ENCODE peak calls at places on chromosomes 3 and 15, in seven cellular contexts. One of them, this sample, is unnamed.

GRCh38 chr15:50353251-50353998 is 1.6 kb downstream of the GABPB1 start:
- DNase-seq in H1: no peak
- DNase-seq in HCT116: no peak
- DNase-seq in GM12878: no peak
- DNase-seq in SK-N-SH: no peak
- DNase-seq in HepG2: no peak
- DNase-seq in K562: no peak
- DNase-seq in this sample: no peak

GRCh38 chr3:46910166-46910760 is 32.7 kb downstream of the PTH1R start:
- DNase-seq in H1: no peak
- DNase-seq in HCT116: no peak
- DNase-seq in GM12878: no peak
- DNase-seq in SK-N-SH: no peak
- DNase-seq in HepG2: no peak
- DNase-seq in K562: no peak
- DNase-seq in this sample: no peak

GRCh38 chr3:126711361-126711760 is 7.3 kb downstream of the CHCHD6 start:
- DNase-seq in H1: no peak
- DNase-seq in HCT116: no peak
- DNase-seq in GM12878: no peak
- DNase-seq in SK-N-SH: no peak
- DNase-seq in HepG2: no peak
- DNase-seq in K562: no peak
- DNase-seq in this sample: no peak

GRCh38 chr15:74867562-74868458 is 5.4 kb downstream of the SCAMP2 start:
- DNase-seq in H1: no peak
- DNase-seq in HCT116: no peak
- DNase-seq in GM12878: no peak
- DNase-seq in SK-N-SH: no peak
- DNase-seq in HepG2: no peak
- DNase-seq in K562: no peak
- DNase-seq in this sample: no peak

GRCh38 chr15:58521293-58521991 is 89.7 kb downstream of the LIPC start:
- DNase-seq in H1: peak
- DNase-seq in HCT116: peak
- DNase-seq in GM12878: no peak
- DNase-seq in SK-N-SH: no peak
- DNase-seq in HepG2: peak
- DNase-seq in K562: peak
- DNase-seq in this sample: peak

GRCh38 chr3:114417265-114417664 is 123.4 kb downstream of the TIGIT start:
- DNase-seq in H1: no peak
- DNase-seq in HCT116: no peak
- DNase-seq in GM12878: no peak
- DNase-seq in SK-N-SH: no peak
- DNase-seq in HepG2: no peak
- DNase-seq in K562: no peak
- DNase-seq in this sample: no peak

GRCh38 chr15:78979456-78980320 is 34.8 kb upstream of the CTSH start:
- DNase-seq in H1: peak
- DNase-seq in HCT116: peak
- DNase-seq in GM12878: peak
- DNase-seq in SK-N-SH: peak
- DNase-seq in HepG2: peak
- DNase-seq in K562: peak
- DNase-seq in this sample: peak

GRCh38 chr3:43609406-43609805 is 12.4 kb downstream of the ANO10 start:
- DNase-seq in H1: no peak
- DNase-seq in HCT116: no peak
- DNase-seq in GM12878: no peak
- DNase-seq in SK-N-SH: no peak
- DNase-seq in HepG2: no peak
- DNase-seq in K562: no peak
- DNase-seq in this sample: no peak

GRCh38 chr3:178238179-178238578 is 298.1 kb upstream of the KCNMB2 start:
- DNase-seq in H1: peak
- DNase-seq in HCT116: no peak
- DNase-seq in GM12878: no peak
- DNase-seq in SK-N-SH: no peak
- DNase-seq in HepG2: no peak
- DNase-seq in K562: no peak
- DNase-seq in this sample: no peak

GRCh38 chr15:68823561-68823960 is 2.9 kb upstream of the ANP32A start:
- DNase-seq in H1: no peak
- DNase-seq in HCT116: no peak
- DNase-seq in GM12878: no peak
- DNase-seq in SK-N-SH: no peak
- DNase-seq in HepG2: no peak
- DNase-seq in K562: no peak
- DNase-seq in this sample: no peak

GRCh38 chr15:68830141-68830540 is 9.4 kb upstream of the ANP32A start:
- DNase-seq in H1: no peak
- DNase-seq in HCT116: no peak
- DNase-seq in GM12878: no peak
- DNase-seq in SK-N-SH: no peak
- DNase-seq in HepG2: no peak
- DNase-seq in K562: no peak
- DNase-seq in this sample: no peak

GRCh38 chr15:68833734-68834334 is 13.1 kb upstream of the ANP32A start:
- DNase-seq in H1: no peak
- DNase-seq in HCT116: no peak
- DNase-seq in GM12878: no peak
- DNase-seq in SK-N-SH: peak
- DNase-seq in HepG2: no peak
- DNase-seq in K562: no peak
- DNase-seq in this sample: no peak

GRCh38 chr15:68834356-68834755 is 13.7 kb upstream of the ANP32A start:
- DNase-seq in H1: no peak
- DNase-seq in HCT116: no peak
- DNase-seq in GM12878: no peak
- DNase-seq in SK-N-SH: no peak
- DNase-seq in HepG2: no peak
- DNase-seq in K562: no peak
- DNase-seq in this sample: no peak

GRCh38 chr15:68829068-68829467 is 8.4 kb upstream of the ANP32A start:
- DNase-seq in H1: no peak
- DNase-seq in HCT116: no peak
- DNase-seq in GM12878: no peak
- DNase-seq in SK-N-SH: no peak
- DNase-seq in HepG2: peak
- DNase-seq in K562: peak
- DNase-seq in this sample: no peak
- TF ChIP-seq JUND in H1: no peak
- TF ChIP-seq JUND in HCT116: no peak
- TF ChIP-seq JUND in GM12878: no peak
- TF ChIP-seq JUND in SK-N-SH: no peak
- TF ChIP-seq JUND in HepG2: no peak
- TF ChIP-seq JUND in K562: no peak
- TF ChIP-seq JUND in this sample: no peak

GRCh38 chr3:122560680-122561079 is 3.4 kb downstream of the PARP9 start:
- DNase-seq in H1: no peak
- DNase-seq in HCT116: peak
- DNase-seq in GM12878: peak
- DNase-seq in SK-N-SH: peak
- DNase-seq in HepG2: peak
- DNase-seq in K562: peak
- DNase-seq in this sample: peak
- TF ChIP-seq JUND in H1: peak
- TF ChIP-seq JUND in HCT116: no peak
- TF ChIP-seq JUND in GM12878: peak
- TF ChIP-seq JUND in SK-N-SH: no peak
- TF ChIP-seq JUND in HepG2: no peak
- TF ChIP-seq JUND in K562: peak
- TF ChIP-seq JUND in this sample: no peak

GRCh38 chr3:129068291-129068886 is 7.8 kb downstream of the GP9 start:
- DNase-seq in H1: no peak
- DNase-seq in HCT116: no peak
- DNase-seq in GM12878: no peak
- DNase-seq in SK-N-SH: no peak
- DNase-seq in HepG2: no peak
- DNase-seq in K562: no peak
- DNase-seq in this sample: no peak
- TF ChIP-seq JUND in H1: no peak
- TF ChIP-seq JUND in HCT116: no peak
- TF ChIP-seq JUND in GM12878: no peak
- TF ChIP-seq JUND in SK-N-SH: no peak
- TF ChIP-seq JUND in HepG2: no peak
- TF ChIP-seq JUND in K562: no peak
- TF ChIP-seq JUND in this sample: no peak

GRCh38 chr3:170809975-170810357 is 60.0 kb downstream of the RPL22L1 start:
- DNase-seq in H1: no peak
- DNase-seq in HCT116: no peak
- DNase-seq in GM12878: no peak
- DNase-seq in SK-N-SH: peak
- DNase-seq in HepG2: no peak
- DNase-seq in K562: no peak
- DNase-seq in this sample: no peak
- TF ChIP-seq JUND in H1: no peak
- TF ChIP-seq JUND in HCT116: no peak
- TF ChIP-seq JUND in GM12878: no peak
- TF ChIP-seq JUND in SK-N-SH: no peak
- TF ChIP-seq JUND in HepG2: no peak
- TF ChIP-seq JUND in K562: no peak
- TF ChIP-seq JUND in this sample: peak

GRCh38 chr3:185420762-185421161 is 57.8 kb downstream of the MAP3K13 start:
- DNase-seq in H1: no peak
- DNase-seq in HCT116: no peak
- DNase-seq in GM12878: peak
- DNase-seq in SK-N-SH: no peak
- DNase-seq in HepG2: no peak
- DNase-seq in K562: no peak
- DNase-seq in this sample: peak
- TF ChIP-seq JUND in H1: no peak
- TF ChIP-seq JUND in HCT116: no peak
- TF ChIP-seq JUND in GM12878: no peak
- TF ChIP-seq JUND in SK-N-SH: no peak
- TF ChIP-seq JUND in HepG2: no peak
- TF ChIP-seq JUND in K562: no peak
- TF ChIP-seq JUND in this sample: peak